ENCODE peak calls at places on chromosomes 7 and 10, in five cellular contexts. O, A, F, B and M are unnamed samples.

GRCh38 chr10:28248092-28248491 is 54.8 kb downstream of the MPP7 start:
- DNase-seq in F (no peak), O (no peak), B (no peak), A (no peak), M (no peak)

GRCh38 chr10:110423650-110424049 is 74.1 kb upstream of the DUSP5 start:
- DNase-seq in O (no peak), F (no peak), A (no peak), B (no peak), M (no peak)

GRCh38 chr7:81439591-81439990 is 330.3 kb downstream of the HGF start:
- DNase-seq in B (no peak), F (no peak), O (no peak), A (no peak), M (no peak)

GRCh38 chr7:130919316-130920103 is 185.5 kb upstream of the KLF14 start:
- DNase-seq in F (no peak), B (no peak), O (no peak), A (no peak), M (no peak)

GRCh38 chr7:133795061-133795460 is 332.1 kb upstream of the LRGUK start:
- DNase-seq in A (no peak), O (no peak), F (no peak), B (no peak), M (no peak)

GRCh38 chr7:111529507-111530355 is 32.6 kb downstream of the IMMP2L start:
- DNase-seq in A (no peak), O (no peak), B (no peak), F (no peak), M (no peak)

GRCh38 chr10:102152545-102152890 is 329 bp downstream of the NOLC1 start:
- DNase-seq in O (no peak), F (no peak), B (no peak), A (no peak), M (peak)

GRCh38 chr10:31683682-31684081 is 244.9 kb downstream of the ARHGAP12 start:
- DNase-seq in B (no peak), O (peak), F (no peak), A (no peak), M (no peak)

GRCh38 chr10:4767033-4767814 is 58.8 kb upstream of the AKR1E2 start:
- DNase-seq in F (no peak), O (peak), A (no peak), B (peak), M (peak)

GRCh38 chr7:4128161-4128560 is 553.9 kb upstream of the FOXK1 start:
- DNase-seq in O (no peak), F (no peak), A (no peak), B (no peak), M (no peak)

GRCh38 chr10:78742730-78743615 is 325.8 kb upstream of the ZMIZ1 start:
- DNase-seq in O (no peak), A (no peak), F (no peak), B (peak), M (no peak)

GRCh38 chr10:32982293-32982709 is 24.3 kb upstream of the ITGB1 start:
- DNase-seq in F (no peak), O (no peak), A (no peak), B (no peak), M (no peak)

GRCh38 chr10:91196268-91197043 is 24.0 kb upstream of the PCGF5 start:
- DNase-seq in A (no peak), O (no peak), B (no peak), F (no peak), M (no peak)

GRCh38 chr7:107387573-107388219 is 82.2 kb upstream of the GPR22 start:
- DNase-seq in B (peak), O (no peak), F (no peak), A (no peak), M (no peak)

GRCh38 chr7:99193527-99194214 is 14.2 kb downstream of the KPNA7 start:
- DNase-seq in B (no peak), A (no peak), O (no peak), F (no peak), M (no peak)

GRCh38 chr7:157845203-157845810 is 508.5 kb downstream of the DNAJB6 start:
- DNase-seq in F (no peak), O (peak), B (no peak), A (no peak), M (no peak)

GRCh38 chr7:158145370-158145769 is 442.3 kb downstream of the PTPRN2 start:
- DNase-seq in A (no peak), B (no peak), O (no peak), F (no peak), M (no peak)

GRCh38 chr7:27424749-27425148 is 182.1 kb downstream of the EVX1 start:
- DNase-seq in F (no peak), A (no peak), B (no peak), O (no peak), M (no peak)

GRCh38 chr7:41715000-41715399 is 12.1 kb upstream of the INHBA start:
- DNase-seq in B (no peak), O (no peak), A (no peak), F (no peak), M (no peak)

GRCh38 chr10:103703941-103704919 is 151.1 kb downstream of the SH3PXD2A start:
- DNase-seq in O (no peak), B (no peak), F (no peak), A (no peak), M (no peak)

GRCh38 chr7:150983893-150984368 is 5.8 kb upstream of the KCNH2 start:
- DNase-seq in B (no peak), O (no peak), A (no peak), F (peak), M (peak)
- TF ChIP-seq JUND in B (no peak), O (no peak), A (no peak), F (no peak), M (no peak)

DNA sequence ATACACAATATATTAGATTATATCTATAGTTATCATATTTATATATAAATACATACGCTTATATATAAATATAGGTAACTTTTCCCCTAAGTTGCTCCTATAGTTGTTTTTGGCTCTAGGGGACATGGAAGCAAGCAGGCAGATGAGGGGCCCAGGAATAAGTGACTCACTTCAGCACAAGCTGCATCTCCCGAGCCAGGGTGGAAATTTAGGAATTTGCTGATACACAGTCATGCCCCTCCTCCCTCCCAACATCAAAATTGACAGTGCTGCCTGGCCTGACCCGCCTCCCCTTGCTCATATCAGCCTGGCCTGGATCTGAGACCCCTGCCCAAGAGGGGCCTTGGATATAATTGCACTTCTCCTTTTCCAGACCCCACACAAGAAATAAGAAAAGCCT is 33.8 kb downstream of the MKI67 start:
- DNase-seq in F (no peak), B (no peak), A (no peak), O (no peak), M (no peak)
- TF ChIP-seq JUND in F (no peak), B (no peak), A (no peak), O (no peak), M (no peak)

DNA sequence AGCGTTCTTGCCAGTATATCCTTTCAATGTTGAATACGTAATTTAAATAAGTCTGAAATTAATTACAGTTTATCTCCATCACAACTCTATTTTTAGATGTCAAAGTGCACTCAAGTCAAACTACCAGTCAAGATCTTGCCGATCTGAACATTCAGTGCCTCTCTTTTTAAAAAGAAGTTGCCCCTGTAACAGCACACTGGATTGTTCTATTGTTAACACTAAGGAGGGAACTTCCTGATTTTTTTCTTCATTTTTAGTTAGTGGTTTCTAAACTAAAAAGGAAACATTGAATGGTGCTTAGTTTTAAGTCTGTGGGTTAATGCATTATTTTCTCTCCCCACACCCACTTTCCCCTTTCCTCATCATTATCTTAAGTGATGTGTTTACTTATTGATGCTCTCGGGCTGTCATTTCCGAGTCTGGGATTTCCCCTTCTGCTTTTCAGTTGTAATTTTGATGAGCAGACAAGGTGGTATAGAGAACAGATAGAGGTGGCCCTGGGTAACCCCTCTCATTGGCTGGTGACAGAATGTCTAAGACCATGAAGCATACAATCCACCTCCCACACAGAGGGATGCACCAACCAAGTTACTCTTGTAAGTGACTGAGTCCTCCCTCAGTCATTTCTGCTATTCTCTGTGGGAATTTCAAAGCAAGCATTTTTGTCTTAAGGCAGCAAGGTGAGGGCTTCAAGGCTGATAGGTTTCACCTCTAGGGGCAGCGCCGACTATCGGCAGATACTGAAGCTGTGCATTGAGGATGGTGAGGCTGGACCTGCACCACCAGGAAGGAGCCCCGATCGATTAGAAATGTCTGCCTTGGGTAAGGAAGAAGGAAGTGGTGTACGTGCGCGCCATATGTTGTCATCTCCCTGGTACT is 49.4 kb downstream of the CHN2 start:
- DNase-seq in B (no peak), A (peak), O (peak), F (peak), M (no peak)
- TF ChIP-seq JUND in B (no peak), A (no peak), O (no peak), F (no peak), M (no peak)

DNA sequence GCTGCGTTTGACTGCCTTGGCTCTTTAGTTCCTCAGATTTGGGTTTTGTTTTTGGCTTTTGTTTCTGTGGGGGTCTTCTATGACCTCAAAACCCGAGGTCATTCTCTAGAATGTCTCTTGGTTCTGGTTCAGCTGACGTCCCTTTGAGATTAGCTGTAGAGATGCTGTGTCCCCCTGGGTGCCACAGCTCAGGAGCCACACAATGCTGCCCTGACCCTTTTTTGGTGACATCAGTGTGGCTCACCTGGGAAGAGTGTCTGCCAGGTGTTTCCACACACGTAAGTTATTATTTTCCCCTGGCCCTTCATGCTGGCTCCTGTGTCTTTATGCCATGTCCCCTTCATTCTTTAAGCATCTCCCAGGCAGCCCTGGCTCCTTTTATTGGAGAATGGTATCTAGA is 89.8 kb upstream of the DDC start:
- DNase-seq in F (no peak), B (no peak), O (no peak), A (no peak), M (no peak)
- TF ChIP-seq JUND in F (no peak), B (no peak), O (no peak), A (no peak), M (no peak)

GRCh38 chr10:86753638-86754434 is 2.6 kb upstream of the BMPR1A start:
- DNase-seq in A (no peak), F (no peak), B (no peak), O (no peak), M (no peak)

GRCh38 chr10:86751477-86751876 is 4.9 kb upstream of the BMPR1A start:
- DNase-seq in A (no peak), O (no peak), B (no peak), F (no peak), M (no peak)

GRCh38 chr10:86755454-86755739 is 1.0 kb upstream of the BMPR1A start:
- DNase-seq in A (no peak), B (no peak), O (no peak), F (no peak), M (no peak)

GRCh38 chr10:86752311-86752710 is 4.1 kb upstream of the BMPR1A start:
- DNase-seq in O (no peak), F (peak), A (no peak), B (no peak), M (no peak)

DNA sequence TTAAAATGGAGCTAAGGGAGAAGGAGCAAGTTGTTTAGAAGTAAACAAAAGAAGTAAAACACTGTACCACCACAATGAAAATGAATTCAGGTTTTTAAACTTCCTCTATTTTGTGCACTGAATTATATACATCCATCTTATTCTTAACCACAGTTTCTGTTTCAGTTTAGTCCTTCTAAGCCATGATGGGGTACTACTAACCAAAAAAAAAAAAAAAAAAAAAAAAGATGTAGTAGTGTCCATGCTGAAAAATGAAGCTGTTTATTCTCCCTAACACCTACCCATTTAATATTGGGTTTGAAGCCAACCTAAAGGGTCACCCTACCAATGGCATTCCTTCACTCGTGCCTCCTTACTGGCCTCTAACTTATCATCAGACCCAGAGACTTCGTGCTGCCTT is 3.4 kb upstream of the BMPR1A start:
- DNase-seq in O (no peak), A (no peak), B (no peak), F (no peak), M (no peak)
- TF ChIP-seq JUND in O (no peak), A (no peak), B (no peak), F (no peak), M (no peak)

DNA sequence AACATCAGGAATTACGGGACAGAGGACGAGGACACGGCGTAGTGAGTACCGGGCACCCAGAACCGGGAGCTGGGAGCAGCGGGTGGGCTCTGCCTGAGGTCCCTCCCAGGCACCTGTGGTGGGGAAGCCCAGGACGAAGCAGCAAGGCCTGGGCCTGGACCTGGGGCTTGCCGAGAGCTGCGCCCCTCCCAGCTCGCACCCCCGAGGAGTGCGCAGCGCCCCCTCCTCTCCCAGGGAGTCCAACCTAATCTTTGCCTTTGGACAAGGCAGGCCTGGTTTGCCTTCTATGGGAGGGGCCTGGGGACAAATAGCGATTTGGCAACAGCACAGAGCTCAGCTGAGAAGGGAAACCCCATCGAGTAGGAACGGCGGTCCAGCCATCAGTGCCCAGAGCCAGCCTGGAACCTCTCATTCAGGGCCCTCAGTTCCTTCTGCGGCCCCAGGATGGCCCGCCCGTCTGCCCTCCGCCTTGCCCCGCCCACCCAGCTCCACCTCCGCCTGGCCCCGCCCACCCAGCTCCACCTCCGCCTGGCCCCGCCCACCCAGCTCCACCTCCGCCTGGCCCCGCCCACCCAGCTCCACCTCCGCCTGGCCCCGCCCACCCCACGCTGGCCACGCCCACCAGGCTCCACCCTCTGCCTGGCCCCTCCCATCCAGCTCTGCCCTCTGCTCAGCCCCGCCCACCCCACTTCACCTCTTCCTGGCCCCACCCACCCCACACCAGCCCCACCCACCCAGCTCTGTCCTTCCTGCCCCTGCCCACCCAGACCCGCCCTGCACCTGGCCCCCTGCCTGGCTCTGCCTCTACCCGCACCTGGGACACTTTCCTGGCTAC is 32.5 kb upstream of the KNDC1 start:
- DNase-seq in F (peak), A (no peak), B (peak), O (peak), M (no peak)
- TF ChIP-seq JUND in F (no peak), A (no peak), B (no peak), O (no peak), M (no peak)

GRCh38 chr7:70756789-70757188 is 375.2 kb upstream of the GALNT17 start:
- DNase-seq in F (no peak), B (no peak), A (no peak), O (no peak), M (no peak)
- TF ChIP-seq JUND in F (no peak), B (no peak), A (no peak), O (no peak), M (no peak)

DNA sequence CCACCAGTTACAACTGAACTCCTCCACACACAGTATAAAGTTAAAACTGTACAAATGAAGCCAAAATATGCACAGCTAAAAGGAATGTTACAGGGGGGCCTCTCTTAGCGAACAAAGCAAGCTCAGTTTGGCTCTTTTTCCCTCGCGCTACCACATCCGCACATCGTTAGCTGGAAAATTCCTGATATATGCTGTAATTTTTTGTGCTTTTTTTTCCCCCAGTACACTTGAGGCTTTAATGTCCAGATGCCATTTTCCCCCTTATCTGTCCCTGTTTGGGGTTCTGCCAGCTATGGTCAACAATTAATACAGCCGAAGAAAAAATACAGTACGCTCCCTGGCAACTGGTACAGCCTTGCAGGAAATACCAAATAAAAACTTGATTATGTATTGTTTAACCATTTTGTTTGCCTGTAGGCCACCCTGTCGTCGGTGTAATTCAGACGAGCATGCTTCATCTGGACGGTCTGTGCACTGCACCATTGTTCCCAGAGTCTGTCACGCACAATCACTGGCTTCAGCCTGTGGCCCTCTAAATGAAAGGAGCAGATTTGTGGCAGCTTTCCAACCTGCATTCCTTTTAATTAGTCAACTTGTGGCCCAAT is 108.1 kb upstream of the FAM133B start:
- DNase-seq in O (peak), A (no peak), F (no peak), B (peak), M (no peak)
- TF ChIP-seq JUND in O (no peak), A (no peak), F (no peak), B (peak), M (no peak)

GRCh38 chr10:13483951-13484350 is 44.9 kb downstream of the BEND7 start:
- DNase-seq in A (no peak), O (no peak), B (no peak), F (no peak), M (no peak)
- TF ChIP-seq JUND in A (no peak), O (no peak), B (no peak), F (no peak), M (no peak)